ENCODE peak calls at places on chromosomes 3 and 15, in seven cellular contexts. X, M, W, A, I, K and S are unnamed samples.

GRCh38 chr15:70361891-70362290 is 264.2 kb upstream of the TLE3 start:
- DNase-seq in X (no peak), M (no peak), W (no peak), A (no peak), I (no peak), K (no peak), S (no peak)

GRCh38 chr3:66261318-66261717 is 40.5 kb downstream of the SLC25A26 start:
- DNase-seq in X (no peak), M (no peak), W (no peak), A (no peak), I (no peak), K (no peak), S (no peak)

GRCh38 chr3:144363856-144364255 is 392.2 kb downstream of the DIPK2A start:
- DNase-seq in X (no peak), M (no peak), W (no peak), A (no peak), I (no peak), K (no peak), S (no peak)

GRCh38 chr15:64279131-64279530 is 76.8 kb downstream of the CSNK1G1 start:
- DNase-seq in X (no peak), M (no peak), W (no peak), A (no peak), I (no peak), K (no peak), S (no peak)

GRCh38 chr3:23202921-23203650 is at the start of gene UBE2E2:
- DNase-seq in X (peak), M (peak), W (peak), A (peak), I (peak), K (peak), S (peak)

GRCh38 chr3:9345041-9345440 is 17.8 kb upstream of the THUMPD3 start:
- DNase-seq in X (no peak), M (no peak), W (no peak), A (no peak), I (no peak), K (no peak), S (no peak)

GRCh38 chr3:180277036-180277435 is 240.3 kb upstream of the PEX5L start:
- DNase-seq in X (no peak), M (no peak), W (no peak), A (no peak), I (no peak), K (no peak), S (no peak)

GRCh38 chr3:42080452-42080872 is 10.7 kb upstream of the TRAK1 start:
- DNase-seq in X (peak), M (no peak), W (no peak), A (no peak), I (no peak), K (no peak), S (no peak)

GRCh38 chr3:24088782-24089181 is 143.7 kb downstream of the NR1D2 start:
- DNase-seq in X (no peak), M (no peak), W (peak), A (no peak), I (no peak), K (no peak), S (peak)

GRCh38 chr3:139111392-139112229 is 66.9 kb upstream of the PRR23C start:
- DNase-seq in X (peak), M (peak), W (peak), A (peak), I (peak), K (peak), S (peak)
- TF ChIP-seq CTCF in X (peak), M (peak), W (peak), A (peak), I (peak), K (peak), S (peak)

GRCh38 chr15:97443101-97443500 is 517.4 kb upstream of the ARRDC4 start:
- DNase-seq in X (no peak), M (no peak), W (no peak), A (no peak), I (no peak), K (no peak), S (no peak)

DNA sequence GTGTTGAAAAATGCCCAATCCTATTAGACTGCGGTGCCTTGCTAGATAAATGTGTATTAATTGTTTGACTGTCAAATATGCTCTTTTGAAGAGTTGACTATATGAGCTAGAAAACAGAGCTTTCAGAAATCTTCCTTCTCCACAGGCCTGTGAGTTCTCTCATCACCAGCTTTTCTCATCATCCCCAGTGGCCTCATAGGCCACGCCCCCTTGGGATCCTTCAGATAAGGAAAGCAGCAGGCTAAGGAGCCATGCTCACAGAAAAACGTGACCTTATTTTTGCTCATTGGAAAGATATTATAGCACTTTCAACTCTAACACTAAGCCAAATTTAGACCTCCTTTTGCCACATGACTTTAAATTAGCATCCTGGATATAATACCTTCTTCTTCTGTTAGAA is 514.4 kb upstream of the ARRDC4 start:
- DNase-seq in X (no peak), M (no peak), W (no peak), A (peak), I (no peak), K (no peak), S (no peak)
- TF ChIP-seq CTCF in X (no peak), M (no peak), W (no peak), A (no peak), I (no peak), K (no peak), S (no peak)

GRCh38 chr3:52110502-52110901 is 43.7 kb downstream of the POC1A start:
- DNase-seq in X (no peak), M (no peak), W (no peak), A (no peak), I (no peak), K (no peak), S (no peak)

GRCh38 chr3:52109556-52110380 is 44.5 kb downstream of the POC1A start:
- DNase-seq in X (peak), M (no peak), W (no peak), A (no peak), I (no peak), K (no peak), S (no peak)

GRCh38 chr3:52112056-52112455 is 42.2 kb downstream of the POC1A start:
- DNase-seq in X (peak), M (no peak), W (no peak), A (no peak), I (no peak), K (no peak), S (no peak)

GRCh38 chr3:52106951-52107611 is 47.1 kb downstream of the POC1A start:
- DNase-seq in X (peak), M (no peak), W (no peak), A (no peak), I (no peak), K (no peak), S (no peak)

GRCh38 chr3:52108302-52109232 is 45.7 kb downstream of the POC1A start:
- DNase-seq in X (peak), M (peak), W (no peak), A (no peak), I (peak), K (no peak), S (no peak)
- TF ChIP-seq CTCF in X (peak), M (peak), W (peak), A (no peak), I (peak), K (no peak), S (no peak)

GRCh38 chr3:185981621-185982020 is 43.8 kb upstream of the TRA2B start:
- DNase-seq in X (no peak), M (no peak), W (no peak), A (no peak), I (no peak), K (no peak), S (no peak)
- TF ChIP-seq CTCF in X (no peak), M (no peak), W (no peak), A (no peak), I (no peak), K (no peak), S (no peak)

GRCh38 chr15:32042269-32042996 is 12.1 kb downstream of the CHRNA7 start:
- DNase-seq in X (no peak), M (no peak), W (no peak), A (no peak), I (no peak), K (no peak), S (no peak)
- TF ChIP-seq CTCF in X (no peak), M (no peak), W (no peak), A (no peak), I (peak), K (no peak), S (no peak)

GRCh38 chr15:66706225-66706732 is 4.2 kb downstream of the SMAD6 start:
- DNase-seq in X (peak), M (no peak), W (peak), A (peak), I (no peak), K (no peak), S (no peak)
- TF ChIP-seq CTCF in X (peak), M (no peak), W (no peak), A (peak), I (no peak), K (no peak), S (no peak)

DNA sequence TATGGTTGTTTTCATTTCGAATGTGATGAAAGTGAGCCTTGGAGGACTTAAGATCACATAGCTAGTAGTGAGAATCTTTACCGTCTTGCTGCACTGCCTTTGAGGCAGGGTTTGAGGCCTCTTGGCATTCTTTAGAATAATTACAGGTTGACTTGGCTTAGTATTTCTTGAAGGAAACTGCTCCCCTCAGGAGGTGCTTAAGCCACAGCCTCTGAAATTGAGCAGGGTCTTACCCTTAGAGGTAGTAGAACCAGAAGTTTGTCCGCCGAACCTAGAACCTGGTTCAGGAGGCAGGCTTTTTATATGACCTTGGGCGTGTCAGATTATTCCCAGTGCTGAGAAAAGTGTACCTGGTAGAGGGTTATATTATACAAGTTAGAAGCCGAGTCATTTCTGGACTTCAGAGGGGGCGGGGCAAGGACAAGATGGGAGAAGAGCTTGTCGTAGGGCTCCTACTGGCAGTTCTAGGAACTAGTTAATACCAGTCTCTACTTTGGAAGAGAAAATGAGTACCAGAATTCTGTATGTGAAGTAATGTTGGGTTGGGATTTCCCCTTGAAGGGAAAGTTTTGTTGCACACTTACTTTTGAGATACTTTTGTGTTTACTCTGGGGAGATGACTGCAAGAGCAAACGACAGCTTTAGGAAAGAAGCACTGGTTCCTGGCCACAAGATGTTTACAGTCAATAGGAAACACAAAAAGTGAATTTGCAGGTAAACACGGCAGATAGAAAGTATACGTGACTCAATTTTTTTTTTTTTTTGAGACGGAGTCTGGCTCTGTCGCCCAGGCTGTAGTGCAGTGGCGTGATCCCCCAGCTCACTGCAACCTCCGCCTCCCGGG is 1.3 kb downstream of the TFG start:
- DNase-seq in X (no peak), M (no peak), W (peak), A (peak), I (peak), K (no peak), S (peak)
- TF ChIP-seq CTCF in X (no peak), M (no peak), W (no peak), A (peak), I (no peak), K (no peak), S (no peak)